ENCODE peak calls at places on chromosomes 7 and 10, in five cellular contexts. One of them, this sample, is unnamed. For H3K4me1, the result is how much of the 10 kb centered on the place peaks cover.

GRCh38 chr10:117609095-117609821 is 66.7 kb downstream of the EMX2 start:
- DNase-seq in stomach: peak
- DNase-seq in Caco-2: peak
- DNase-seq in psoas muscle: peak
- DNase-seq in heart left ventricle: peak
- DNase-seq in this sample: peak

GRCh38 chr7:98265841-98266271 is 13.8 kb upstream of the TECPR1 start:
- DNase-seq in Caco-2: peak
- DNase-seq in heart left ventricle: no peak
- DNase-seq in psoas muscle: no peak
- DNase-seq in stomach: no peak
- DNase-seq in this sample: no peak

GRCh38 chr7:141585592-141586510 is 34.6 kb downstream of the AGK start:
- DNase-seq in Caco-2: no peak
- DNase-seq in heart left ventricle: no peak
- DNase-seq in psoas muscle: no peak
- DNase-seq in stomach: no peak
- DNase-seq in this sample: no peak

GRCh38 chr10:131857156-131858117 is 43.4 kb upstream of the PPP2R2D start:
- DNase-seq in heart left ventricle: no peak
- DNase-seq in stomach: no peak
- DNase-seq in psoas muscle: no peak
- DNase-seq in Caco-2: peak
- DNase-seq in this sample: peak

GRCh38 chr10:63171255-63171654 is 38.1 kb downstream of the NRBF2 start:
- DNase-seq in psoas muscle: no peak
- DNase-seq in stomach: no peak
- DNase-seq in Caco-2: no peak
- DNase-seq in heart left ventricle: no peak
- DNase-seq in this sample: no peak

GRCh38 chr7:148116195-148116594 is 474.4 kb upstream of the C7orf33 start:
- DNase-seq in Caco-2: no peak
- DNase-seq in heart left ventricle: no peak
- DNase-seq in psoas muscle: no peak
- DNase-seq in stomach: no peak
- DNase-seq in this sample: no peak

GRCh38 chr10:119217401-119217800 is 10.0 kb downstream of the GRK5 start:
- DNase-seq in Caco-2: no peak
- DNase-seq in psoas muscle: no peak
- DNase-seq in stomach: no peak
- DNase-seq in heart left ventricle: no peak
- DNase-seq in this sample: no peak

GRCh38 chr10:89684604-89685003 is 16.8 kb upstream of the KIF20B start:
- DNase-seq in stomach: no peak
- DNase-seq in Caco-2: no peak
- DNase-seq in heart left ventricle: no peak
- DNase-seq in psoas muscle: no peak
- DNase-seq in this sample: no peak

GRCh38 chr10:266974-267425 is 131.7 kb downstream of the ZMYND11 start:
- DNase-seq in psoas muscle: no peak
- DNase-seq in stomach: no peak
- DNase-seq in heart left ventricle: no peak
- DNase-seq in Caco-2: no peak
- DNase-seq in this sample: no peak

GRCh38 chr7:80499350-80499955 is 12.4 kb downstream of the GNAT3 start:
- DNase-seq in Caco-2: peak
- DNase-seq in heart left ventricle: peak
- DNase-seq in psoas muscle: peak
- DNase-seq in stomach: no peak
- DNase-seq in this sample: peak

GRCh38 chr7:130794619-130794922 is 60.6 kb upstream of the KLF14 start:
- DNase-seq in psoas muscle: no peak
- DNase-seq in Caco-2: no peak
- DNase-seq in heart left ventricle: no peak
- DNase-seq in stomach: no peak
- DNase-seq in this sample: no peak

GRCh38 chr7:130791746-130792145 is 57.7 kb upstream of the KLF14 start:
- DNase-seq in heart left ventricle: no peak
- DNase-seq in stomach: no peak
- DNase-seq in psoas muscle: no peak
- DNase-seq in Caco-2: no peak
- DNase-seq in this sample: no peak

DNA sequence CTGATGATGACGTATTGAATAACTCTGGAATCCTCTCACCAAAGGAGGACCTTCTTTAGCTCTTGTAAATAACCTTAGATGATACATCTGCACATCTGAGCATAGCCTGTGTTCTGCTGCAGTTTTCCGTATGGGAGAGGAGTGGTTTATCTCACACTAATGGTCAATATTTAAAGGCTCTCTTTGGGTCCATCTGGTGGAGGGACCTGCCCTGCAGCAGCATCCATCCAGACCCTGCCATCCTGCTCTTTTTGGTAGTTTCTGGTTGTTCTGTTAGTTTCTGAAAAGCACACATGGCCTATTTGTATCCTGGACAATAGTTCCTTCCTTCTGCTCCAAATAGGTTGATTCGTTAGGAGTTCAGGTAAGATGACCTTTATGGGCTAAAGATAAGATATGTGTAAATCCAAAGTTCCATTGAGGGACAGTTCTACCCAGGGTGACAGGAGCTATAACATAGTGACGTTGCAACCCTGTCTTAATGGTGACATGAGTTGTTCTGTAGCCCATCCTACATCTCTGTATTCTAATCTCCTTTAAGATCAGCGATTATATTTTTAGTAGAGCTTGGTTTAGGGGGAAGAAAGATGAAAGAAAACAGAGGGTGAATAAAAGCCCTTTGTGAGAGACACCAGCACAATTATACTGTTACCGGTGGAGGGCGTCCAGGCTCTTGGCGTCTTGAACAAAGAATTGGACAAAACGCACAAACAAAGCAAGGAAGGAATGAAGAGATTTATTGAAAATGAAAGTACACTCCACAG is 60.0 kb upstream of the KLF14 start:
- DNase-seq in psoas muscle: no peak
- DNase-seq in heart left ventricle: no peak
- DNase-seq in Caco-2: no peak
- DNase-seq in stomach: no peak
- DNase-seq in this sample: no peak
- TF ChIP-seq CTCF in psoas muscle: no peak
- TF ChIP-seq CTCF in heart left ventricle: no peak
- TF ChIP-seq CTCF in Caco-2: no peak
- TF ChIP-seq CTCF in stomach: no peak
- TF ChIP-seq CTCF in this sample: no peak

GRCh38 chr10:124665558-124665957 is 78.6 kb downstream of the FAM53B start:
- DNase-seq in Caco-2: no peak
- DNase-seq in heart left ventricle: no peak
- DNase-seq in stomach: no peak
- DNase-seq in psoas muscle: no peak
- DNase-seq in this sample: no peak
- H3K4me1 ChIP-seq in Caco-2: under half
- H3K4me1 ChIP-seq in heart left ventricle: under half
- H3K4me1 ChIP-seq in stomach: under half
- H3K4me1 ChIP-seq in psoas muscle: under half
- H3K4me1 ChIP-seq in this sample: under half

GRCh38 chr7:108454674-108455523 is 1.3 kb downstream of the NRCAM start:
- DNase-seq in psoas muscle: no peak
- DNase-seq in stomach: no peak
- DNase-seq in heart left ventricle: no peak
- DNase-seq in Caco-2: no peak
- DNase-seq in this sample: no peak
- H3K4me3 ChIP-seq in psoas muscle: peak
- H3K4me3 ChIP-seq in stomach: peak
- H3K4me3 ChIP-seq in heart left ventricle: peak
- H3K4me3 ChIP-seq in Caco-2: peak
- H3K4me3 ChIP-seq in this sample: peak

GRCh38 chr7:129502708-129503685 is 666 bp downstream of the SMKR1 start:
- DNase-seq in psoas muscle: peak
- DNase-seq in stomach: peak
- DNase-seq in heart left ventricle: no peak
- DNase-seq in Caco-2: no peak
- DNase-seq in this sample: no peak
- TF ChIP-seq CTCF in psoas muscle: no peak
- TF ChIP-seq CTCF in stomach: no peak
- TF ChIP-seq CTCF in heart left ventricle: no peak
- TF ChIP-seq CTCF in Caco-2: no peak
- TF ChIP-seq CTCF in this sample: no peak

DNA sequence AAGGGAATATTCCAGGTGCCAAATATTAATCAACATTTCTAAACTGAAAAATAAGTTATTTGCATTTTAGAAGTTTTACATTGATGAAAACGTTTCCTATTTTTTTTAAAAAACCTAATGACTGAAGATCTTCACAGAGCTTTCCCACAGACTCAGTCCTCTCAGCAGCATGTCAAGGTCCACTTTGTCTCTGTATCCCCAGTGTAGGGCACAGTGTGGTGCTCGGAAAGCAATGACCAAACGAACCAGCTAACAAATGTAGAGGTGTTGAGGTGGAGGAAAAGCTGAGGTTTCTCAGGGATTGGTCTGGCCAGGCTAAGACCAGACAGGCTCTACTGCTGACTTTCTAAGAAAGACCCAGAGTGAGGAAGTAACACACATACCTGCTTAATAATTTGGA is 202.2 kb upstream of the CDCA7L start:
- DNase-seq in heart left ventricle: no peak
- DNase-seq in stomach: no peak
- DNase-seq in Caco-2: no peak
- DNase-seq in psoas muscle: no peak
- DNase-seq in this sample: no peak
- H3K4me1 ChIP-seq in heart left ventricle: under half
- H3K4me1 ChIP-seq in stomach: under half
- H3K4me1 ChIP-seq in Caco-2: under half
- H3K4me1 ChIP-seq in psoas muscle: under half
- H3K4me1 ChIP-seq in this sample: under half

GRCh38 chr10:76973091-76973514 is 664.5 kb downstream of the KCNMA1 start:
- DNase-seq in stomach: no peak
- DNase-seq in psoas muscle: no peak
- DNase-seq in heart left ventricle: no peak
- DNase-seq in Caco-2: no peak
- DNase-seq in this sample: no peak
- H3K4me3 ChIP-seq in stomach: no peak
- H3K4me3 ChIP-seq in psoas muscle: no peak
- H3K4me3 ChIP-seq in heart left ventricle: no peak
- H3K4me3 ChIP-seq in Caco-2: no peak
- H3K4me3 ChIP-seq in this sample: no peak

DNA sequence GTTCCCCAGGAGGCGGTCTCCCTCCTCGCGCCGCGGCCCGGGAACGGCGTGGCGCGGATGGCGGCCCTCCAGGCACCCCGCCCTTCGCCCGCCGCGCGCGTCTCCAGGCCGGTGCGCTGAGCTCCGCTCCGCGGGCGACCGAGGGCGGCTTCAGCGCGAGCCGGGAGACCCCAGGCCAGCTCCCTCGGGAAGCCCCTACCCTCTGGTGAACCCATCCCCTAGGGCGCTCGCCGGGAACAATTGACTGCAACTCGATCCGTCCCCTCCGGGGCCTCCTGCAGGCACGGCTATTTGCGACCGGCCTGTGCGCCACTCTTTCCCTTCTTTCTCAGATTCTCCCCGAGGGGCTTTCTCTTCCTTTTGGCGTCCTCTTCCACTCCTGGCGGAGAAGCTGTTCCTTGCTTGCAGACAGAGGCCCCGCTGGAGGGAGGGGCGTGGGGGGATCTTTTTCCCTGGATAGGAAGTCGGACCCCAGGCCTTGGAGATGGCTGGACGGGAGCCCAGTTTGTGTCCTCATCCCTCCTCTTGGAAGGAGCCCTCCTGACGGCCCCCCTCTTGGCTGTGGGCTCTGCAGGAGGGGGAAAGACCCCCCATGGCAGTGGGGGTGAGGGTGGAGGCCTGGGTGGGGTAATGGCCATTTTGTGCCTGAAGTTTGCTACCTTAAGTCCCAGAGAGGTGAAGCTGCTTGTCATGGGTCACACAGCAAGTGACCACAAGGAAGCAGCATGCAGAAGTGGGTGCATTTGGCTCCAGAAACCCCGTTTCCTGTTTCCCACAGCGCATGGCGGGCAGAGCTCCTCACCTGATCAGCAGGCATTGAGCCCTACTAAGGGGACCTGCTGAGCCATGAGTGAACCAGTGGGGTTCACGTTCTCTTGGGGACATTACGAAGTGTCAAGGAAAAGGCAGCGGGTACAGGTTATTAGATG is 171.2 kb upstream of the TNRC18 start:
- DNase-seq in stomach: no peak
- DNase-seq in heart left ventricle: no peak
- DNase-seq in psoas muscle: peak
- DNase-seq in Caco-2: no peak
- DNase-seq in this sample: no peak
- TF ChIP-seq CTCF in stomach: no peak
- TF ChIP-seq CTCF in heart left ventricle: no peak
- TF ChIP-seq CTCF in psoas muscle: no peak
- TF ChIP-seq CTCF in Caco-2: no peak
- TF ChIP-seq CTCF in this sample: no peak

DNA sequence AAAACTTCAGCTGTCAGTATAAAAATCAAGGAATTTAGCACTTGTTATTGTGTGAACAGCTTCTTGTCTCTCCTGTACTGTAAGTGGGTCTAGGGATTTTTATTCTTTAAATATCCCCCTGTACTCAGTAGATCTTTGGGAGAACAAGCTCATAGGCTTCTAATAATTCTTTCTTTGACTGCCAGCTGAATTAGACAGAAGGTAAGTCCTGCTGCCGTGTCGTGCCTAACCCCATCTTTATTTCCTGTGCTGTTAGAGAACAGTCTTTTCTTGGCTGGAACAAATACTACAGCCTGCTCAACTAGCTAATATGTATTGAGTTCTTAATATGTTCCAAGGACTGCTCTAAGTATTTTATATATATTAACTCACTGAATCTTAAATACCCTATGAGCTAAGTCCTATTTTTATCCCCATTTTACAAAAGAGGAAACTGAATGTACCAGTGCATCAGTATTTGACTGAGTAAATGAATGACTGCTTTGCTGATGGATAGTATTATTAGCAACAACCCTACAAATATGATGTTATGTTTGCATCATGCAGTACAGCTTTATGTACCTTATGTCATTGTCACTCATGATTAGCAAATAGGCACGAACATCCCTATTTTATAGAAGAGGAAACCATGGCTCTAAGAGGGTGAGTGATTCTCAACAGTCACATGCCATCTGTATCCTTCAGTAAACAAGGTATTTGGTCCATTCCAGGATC is 5.5 kb upstream of the DUSP5 start:
- DNase-seq in stomach: no peak
- DNase-seq in heart left ventricle: no peak
- DNase-seq in Caco-2: no peak
- DNase-seq in psoas muscle: no peak
- DNase-seq in this sample: no peak
- H3K4me1 ChIP-seq in stomach: under half
- H3K4me1 ChIP-seq in heart left ventricle: under half
- H3K4me1 ChIP-seq in Caco-2: under half
- H3K4me1 ChIP-seq in psoas muscle: under half
- H3K4me1 ChIP-seq in this sample: under half

This sample was measured in tibial artery.